ENCODE peak calls at places on chromosome 19, in six cellular contexts. Y is IMR-90, V is mammary epithelial cell, B is HCT116, C is GM23248, A is H9. X is an unnamed sample.

GRCh38 chr19:35206379-35206778 is 22.2 kb downstream of the FAM187B start:
- DNase-seq in Y (no peak), V (no peak), B (no peak), C (no peak), A (no peak), X (no peak)

GRCh38 chr19:47406711-47407416 is 12.5 kb downstream of the MEIS3 start:
- DNase-seq in Y (no peak), V (no peak), B (no peak), C (peak; percentile 25), A (peak; percentile 80), X (no peak)

GRCh38 chr19:8310342-8311055 is 2.3 kb upstream of the CD320 start:
- DNase-seq in Y (no peak), V (no peak), B (no peak), C (no peak), A (no peak), X (peak; percentile 22)

GRCh38 chr19:4969772-4970531 is 1.0 kb downstream of the KDM4B start:
- DNase-seq in Y (no peak), V (peak; percentile 27), B (no peak), C (peak; percentile 73), A (no peak), X (no peak)

GRCh38 chr19:41920878-41921277 is 7.4 kb downstream of the ERFL start:
- DNase-seq in Y (no peak), V (no peak), B (no peak), C (no peak), A (no peak), X (no peak)

GRCh38 chr19:5147971-5148793 is 179.3 kb downstream of the KDM4B start:
- DNase-seq in Y (no peak), V (no peak), B (no peak), C (peak; percentile 95), A (no peak), X (peak; percentile 65)

GRCh38 chr19:19554074-19555023 is 16.3 kb downstream of the CILP2 start:
- DNase-seq in Y (peak; percentile 21), V (no peak), B (no peak), C (peak; percentile 71), A (peak; percentile 82), X (peak; percentile 69)

GRCh38 chr19:56271096-56271495 is 1.5 kb upstream of the EDDM13 start:
- DNase-seq in Y (no peak), V (no peak), B (no peak), C (no peak), A (no peak), X (no peak)

GRCh38 chr19:1070931-1071791 is 4.2 kb downstream of the ARHGAP45 start:
- DNase-seq in Y (no peak), V (no peak), B (no peak), C (peak; percentile 39), A (peak; percentile 70), X (peak; percentile 70)

GRCh38 chr19:50233308-50233910 is 30.0 kb downstream of the MYH14 start:
- DNase-seq in Y (no peak), V (no peak), B (no peak), C (no peak), A (no peak), X (no peak)

GRCh38 chr19:45972944-45973525 is 630 bp downstream of the NOVA2 start:
- DNase-seq in Y (no peak), V (no peak), B (no peak), C (no peak), A (no peak), X (no peak)

GRCh38 chr19:9836021-9836420 is 903 bp downstream of the PIN1 start:
- DNase-seq in Y (peak; percentile 43), V (no peak), B (no peak), C (peak; percentile 86), A (no peak), X (no peak)

GRCh38 chr19:36330226-36330625 is 48.8 kb downstream of the ZFP14 start:
- DNase-seq in Y (no peak), V (no peak), B (no peak), C (no peak), A (no peak), X (no peak)

GRCh38 chr19:36331353-36332228 is 47.4 kb downstream of the ZFP14 start:
- DNase-seq in Y (peak; percentile 94), V (peak; percentile 91), B (no peak), C (peak; percentile 97), A (peak; percentile 99), X (peak; percentile 96)
- H3K27ac ChIP-seq in Y (no peak overlapping the region), V (no peak overlapping the region), B (no peak overlapping the region), C (no peak overlapping the region), A (no peak overlapping the region), X (no peak overlapping the region)

GRCh38 chr19:12695997-12696365 is 450 bp downstream of the FBXW9 start:
- DNase-seq in Y (no peak), V (no peak), B (no peak), C (no peak), A (no peak), X (no peak)

GRCh38 chr19:12695090-12695489 is 1.3 kb downstream of the FBXW9 start:
- DNase-seq in Y (no peak), V (no peak), B (no peak), C (no peak), A (no peak), X (no peak)

GRCh38 chr19:12696366-12697335 is at the start of gene FBXW9:
- DNase-seq in Y (peak; percentile 95), V (peak; percentile 88), B (peak; percentile 91), C (peak; percentile 91), A (peak; percentile 97), X (peak; percentile 98)

GRCh38 chr19:12694641-12695040 is 1.8 kb downstream of the FBXW9 start:
- DNase-seq in Y (no peak), V (no peak), B (no peak), C (no peak), A (no peak), X (no peak)

GRCh38 chr19:12695514-12695913 is 917 bp downstream of the FBXW9 start:
- DNase-seq in Y (no peak), V (no peak), B (no peak), C (no peak), A (no peak), X (no peak)
- H3K9ac ChIP-seq in Y (no peak overlapping the region), V (peak overlapping the region; percentile 36), B (peak overlapping the region; percentile 90), C (peak overlapping the region; percentile 85), A (no peak overlapping the region), X (peak overlapping the region; percentile 72)

GRCh38 chr19:3862826-3863500 is 5.9 kb downstream of the ZFR2 start:
- DNase-seq in Y (no peak), V (no peak), B (no peak), C (no peak), A (no peak), X (no peak)

GRCh38 chr19:3867971-3868769 is 668 bp downstream of the ZFR2 start:
- DNase-seq in Y (no peak), V (no peak), B (no peak), C (no peak), A (peak; percentile 67), X (no peak)

GRCh38 chr19:3860499-3860898 is 8.3 kb downstream of the ZFR2 start:
- DNase-seq in Y (no peak), V (no peak), B (no peak), C (no peak), A (no peak), X (peak; percentile 28)

GRCh38 chr19:3866798-3867638 is 1.8 kb downstream of the ZFR2 start:
- DNase-seq in Y (no peak), V (no peak), B (no peak), C (no peak), A (no peak), X (no peak)

DNA sequence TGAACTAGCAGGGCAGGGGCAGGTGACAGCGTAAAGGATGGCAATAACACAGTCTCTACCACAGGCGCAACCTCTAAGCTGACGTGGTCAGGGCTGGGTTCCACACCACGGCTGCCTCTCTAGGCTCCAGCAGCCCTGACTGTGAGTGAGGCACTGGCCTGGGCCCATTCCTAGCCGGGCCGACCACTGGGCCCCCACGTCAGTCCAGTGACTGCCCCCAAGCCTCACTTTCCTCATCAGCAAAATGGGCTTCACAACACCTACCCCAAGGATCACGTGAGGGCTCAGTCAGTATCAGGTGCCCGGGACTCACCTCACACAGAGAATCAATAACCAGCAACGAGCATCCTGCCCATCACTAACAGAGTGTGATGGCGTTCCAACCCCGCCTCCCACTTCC is 5.2 kb downstream of the ZFR2 start:
- DNase-seq in Y (no peak), V (no peak), B (no peak), C (no peak), A (no peak), X (no peak)
- H3K27ac ChIP-seq in Y (no peak overlapping the region), V (no peak overlapping the region), B (no peak overlapping the region), C (no peak overlapping the region), A (no peak overlapping the region), X (no peak overlapping the region)

GRCh38 chr19:39158646-39159260 is 33.2 kb downstream of the PAK4 start:
- DNase-seq in Y (no peak), V (no peak), B (no peak), C (no peak), A (no peak), X (no peak)

GRCh38 chr19:39160523-39160861 is 34.9 kb downstream of the PAK4 start:
- DNase-seq in Y (peak; percentile 72), V (peak; percentile 62), B (no peak), C (peak; percentile 79), A (no peak), X (no peak)

GRCh38 chr19:39163621-39164020 is 33.1 kb upstream of the NCCRP1 start:
- DNase-seq in Y (no peak), V (no peak), B (no peak), C (no peak), A (no peak), X (no peak)

GRCh38 chr19:39162441-39163043 is 34.2 kb upstream of the NCCRP1 start:
- DNase-seq in Y (no peak), V (no peak), B (no peak), C (no peak), A (no peak), X (no peak)

DNA sequence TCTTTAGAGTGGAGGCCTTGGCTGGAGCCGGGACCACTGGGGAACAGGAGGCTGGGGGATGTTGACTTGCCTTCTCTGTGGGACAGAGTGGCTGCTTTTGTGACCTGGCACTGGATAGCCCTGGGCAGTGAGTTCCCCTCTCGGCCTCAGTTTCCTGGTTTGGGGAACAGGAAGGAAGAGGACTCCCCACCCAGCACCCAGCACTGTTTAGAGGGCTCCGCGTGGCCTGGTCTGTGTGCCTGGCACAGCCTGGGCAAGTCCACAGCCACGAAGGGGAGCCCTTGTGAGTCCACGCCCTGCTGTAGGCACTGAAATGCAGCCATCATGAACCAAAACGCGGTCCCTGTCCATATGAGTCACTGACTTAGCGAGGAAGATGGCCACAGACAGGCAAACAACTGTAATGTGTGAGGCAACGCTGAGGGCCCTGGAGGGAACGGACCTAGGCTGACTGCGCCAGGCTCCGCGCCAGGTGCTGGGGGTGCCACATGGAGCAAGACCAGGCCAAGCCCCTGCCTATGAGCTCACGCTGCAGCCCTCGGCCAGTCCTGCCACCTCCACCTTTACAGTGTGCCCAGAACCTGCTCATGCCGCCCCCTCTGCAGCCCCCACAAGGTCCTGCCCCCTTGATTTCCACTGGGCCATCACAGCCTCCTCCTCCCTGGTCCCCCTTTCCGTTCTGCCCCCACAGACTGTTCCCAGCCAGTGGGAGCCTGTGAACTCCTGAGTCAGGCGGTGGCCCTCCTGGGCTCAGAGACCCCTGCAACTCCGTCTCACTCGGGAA is 35.5 kb downstream of the PAK4 start:
- DNase-seq in Y (peak; percentile 47), V (peak; percentile 70), B (no peak), C (peak; percentile 15), A (no peak), X (no peak)
- H3K9ac ChIP-seq in Y (no peak overlapping the region), V (no peak overlapping the region), B (no peak overlapping the region), C (no peak overlapping the region), A (no peak overlapping the region), X (no peak overlapping the region)

GRCh38 chr19:17405250-17406038 is at the start of gene BST2:
- DNase-seq in Y (peak; percentile 37), V (no peak), B (no peak), C (peak; percentile 31), A (peak; percentile 64), X (peak; percentile 89)
- H3K27ac ChIP-seq in Y (no peak within 1 kb of the TSS), V (no peak within 1 kb of the TSS), B (peak within 1 kb of the TSS; percentile 5), C (no peak within 1 kb of the TSS), A (no peak within 1 kb of the TSS), X (peak within 1 kb of the TSS; percentile 99)